ENCODE peak calls at places on chromosome X, in nine cellular contexts. A, H, D, F, B, S, U, N and L are unnamed samples.

GRCh38 chrX:40095588-40096394 is 2.0 kb downstream of the BCOR start:
- DNase-seq in A (peak), H (peak), D (no peak), F (peak), B (peak), S (no peak), U (no peak), N (peak), L (no peak)

GRCh38 chrX:109773374-109773773 is 40.3 kb upstream of the ACSL4 start:
- DNase-seq in A (no peak), H (no peak), D (no peak), F (no peak), B (no peak), S (no peak), U (no peak), N (no peak), L (no peak)

GRCh38 chrX:85139422-85139821 is 104.2 kb downstream of the SATL1 start:
- DNase-seq in A (no peak), H (no peak), D (no peak), F (no peak), B (no peak), S (no peak), U (no peak), N (no peak), L (no peak)

GRCh38 chrX:49829016-49829415 is at the start of gene PAGE4:
- DNase-seq in A (no peak), H (no peak), D (no peak), F (no peak), B (peak), S (no peak), U (no peak), N (no peak), L (no peak)

GRCh38 chrX:152900937-152901445 is 3.1 kb downstream of the ZNF185 start:
- DNase-seq in A (no peak), H (no peak), D (no peak), F (no peak), B (no peak), S (no peak), U (no peak), N (no peak), L (no peak)

GRCh38 chrX:55008571-55009358 is 8.6 kb downstream of the APEX2 start:
- DNase-seq in A (peak), H (peak), D (no peak), F (no peak), B (no peak), S (no peak), U (no peak), N (no peak), L (no peak)

GRCh38 chrX:7233632-7234406 is 85.9 kb upstream of the PUDP start:
- DNase-seq in A (no peak), H (peak), D (no peak), F (peak), B (no peak), S (no peak), U (no peak), N (peak), L (no peak)

GRCh38 chrX:127578395-127578794 is 473.8 kb downstream of the ACTRT1 start:
- DNase-seq in A (no peak), H (no peak), D (no peak), F (no peak), B (no peak), S (no peak), U (no peak), N (no peak), L (no peak)

GRCh38 chrX:24619647-24620046 is 27.5 kb downstream of the PCYT1B start:
- DNase-seq in A (no peak), H (peak), D (no peak), F (peak), B (no peak), S (no peak), U (no peak), N (peak), L (peak)

GRCh38 chrX:152658302-152658701 is 20.6 kb downstream of the GABRQ start:
- DNase-seq in A (no peak), H (no peak), D (no peak), F (no peak), B (peak), S (no peak), U (no peak), N (no peak), L (no peak)

GRCh38 chrX:8748855-8749254 is 16.9 kb upstream of the ANOS1 start:
- DNase-seq in A (no peak), H (peak), D (no peak), F (peak), B (peak), S (no peak), U (no peak), N (peak), L (peak)

GRCh38 chrX:17442898-17443297 is 67.9 kb downstream of the NHS start:
- DNase-seq in A (no peak), H (no peak), D (no peak), F (no peak), B (no peak), S (no peak), U (no peak), N (peak), L (peak)

GRCh38 chrX:19731307-19731706 is 156.1 kb downstream of the SH3KBP1 start:
- DNase-seq in A (peak), H (no peak), D (no peak), F (no peak), B (no peak), S (no peak), U (no peak), N (no peak), L (no peak)

GRCh38 chrX:47187106-47187677 is 6.4 kb upstream of the UBA1 start:
- DNase-seq in A (no peak), H (no peak), D (no peak), F (no peak), B (peak), S (no peak), U (no peak), N (no peak), L (no peak)

GRCh38 chrX:150574824-150575409 is 6.5 kb downstream of the MTM1 start:
- DNase-seq in A (no peak), H (no peak), D (no peak), F (no peak), B (no peak), S (no peak), U (no peak), N (no peak), L (no peak)

GRCh38 chrX:120244735-120245498 is 5.7 kb upstream of the ZBTB33 start:
- DNase-seq in A (peak), H (peak), D (no peak), F (peak), B (peak), S (peak), U (peak), N (peak), L (peak)

GRCh38 chrX:104166735-104167436 is 633 bp downstream of the FAM199X start:
- DNase-seq in A (no peak), H (peak), D (no peak), F (no peak), B (no peak), S (no peak), U (no peak), N (no peak), L (no peak)

GRCh38 chrX:15142084-15142715 is 127.7 kb downstream of the ASB9 start:
- DNase-seq in A (no peak), H (no peak), D (no peak), F (no peak), B (no peak), S (no peak), U (no peak), N (no peak), L (no peak)

GRCh38 chrX:41333994-41334865 is at the start of gene DDX3X:
- DNase-seq in A (no peak), H (peak), D (peak), F (peak), B (peak), S (peak), U (peak), N (peak), L (peak)

GRCh38 chrX:18129694-18130093 is 91.0 kb downstream of the BEND2 start:
- DNase-seq in A (no peak), H (no peak), D (no peak), F (no peak), B (peak), S (no peak), U (no peak), N (no peak), L (no peak)

GRCh38 chrX:124462931-124463330 is 116.6 kb downstream of the SH2D1A start:
- DNase-seq in A (no peak), H (no peak), D (no peak), F (no peak), B (no peak), S (no peak), U (no peak), N (no peak), L (no peak)

GRCh38 chrX:555589-556220 is 74.9 kb upstream of the SHOX start:
- DNase-seq in A (no peak), H (no peak), D (no peak), F (no peak), B (no peak), S (no peak), U (no peak), N (no peak), L (no peak)

GRCh38 chrX:2629316-2630168 is 61.6 kb upstream of the CD99 start:
- DNase-seq in A (no peak), H (no peak), D (no peak), F (no peak), B (no peak), S (peak), U (peak), N (no peak), L (no peak)

GRCh38 chrX:13266641-13267420 is 53.0 kb downstream of the ATXN3L start:
- DNase-seq in A (no peak), H (no peak), D (no peak), F (no peak), B (no peak), S (no peak), U (no peak), N (no peak), L (no peak)

GRCh38 chrX:22690116-22690515 is 309.6 kb upstream of the DDX53 start:
- DNase-seq in A (no peak), H (peak), D (no peak), F (peak), B (no peak), S (no peak), U (no peak), N (no peak), L (no peak)

GRCh38 chrX:69968956-69969355 is 80.8 kb downstream of the AWAT2 start:
- DNase-seq in A (no peak), H (no peak), D (no peak), F (no peak), B (no peak), S (no peak), U (no peak), N (peak), L (no peak)

GRCh38 chrX:52082578-52082977 is 13.6 kb upstream of the MAGED4B start:
- DNase-seq in A (no peak), H (peak), D (no peak), F (peak), B (no peak), S (no peak), U (no peak), N (peak), L (peak)

GRCh38 chrX:1212532-1212931 is at the start of gene CRLF2:
- DNase-seq in A (peak), H (peak), D (no peak), F (no peak), B (peak), S (no peak), U (no peak), N (peak), L (no peak)

GRCh38 chrX:129983575-129984131 is 1.2 kb downstream of the BCORL1 start:
- DNase-seq in A (no peak), H (peak), D (no peak), F (no peak), B (peak), S (no peak), U (no peak), N (no peak), L (no peak)

GRCh38 chrX:30561191-30561590 is 16.4 kb downstream of the TASL start:
- DNase-seq in A (no peak), H (no peak), D (no peak), F (peak), B (no peak), S (no peak), U (no peak), N (no peak), L (no peak)

GRCh38 chrX:16215660-16216059 is 48.4 kb downstream of the MAGEB17 start:
- DNase-seq in A (no peak), H (no peak), D (no peak), F (no peak), B (no peak), S (no peak), U (no peak), N (no peak), L (no peak)

GRCh38 chrX:155046811-155047528 is 20.3 kb downstream of the FUNDC2 start:
- DNase-seq in A (no peak), H (no peak), D (no peak), F (no peak), B (no peak), S (no peak), U (no peak), N (no peak), L (no peak)

GRCh38 chrX:65697915-65698796 is 30.7 kb downstream of the MSN start:
- DNase-seq in A (peak), H (peak), D (peak), F (peak), B (no peak), S (peak), U (peak), N (peak), L (no peak)

GRCh38 chrX:42466706-42467105 is 311.3 kb downstream of the PPP1R2C start:
- DNase-seq in A (no peak), H (no peak), D (no peak), F (no peak), B (no peak), S (no peak), U (no peak), N (no peak), L (no peak)